ENCODE peak calls at places on chromosomes 3 and 15, in seven cellular contexts. D is uterus, I is dorsolateral prefrontal cortex, F is heart left ventricle, E is omental fat pad, X is Calu3, O is ovary. V is an unnamed sample.

GRCh38 chr3:134796313-134797079 is 1.4 kb downstream of the EPHB1 start:
- DNase-seq in D (no peak), I (peak; percentile 29), F (no peak), E (no peak), X (no peak), O (no peak), V (no peak)

GRCh38 chr15:45641374-45641778 is 6.5 kb downstream of the SQOR start:
- DNase-seq in D (peak; percentile 33), I (no peak), F (no peak), E (no peak), X (peak; percentile 53), O (no peak), V (peak; percentile 98)

GRCh38 chr15:43153269-43153668 is 19.9 kb downstream of the TMEM62 start:
- DNase-seq in D (no peak), I (no peak), F (no peak), E (no peak), X (no peak), O (no peak), V (no peak)

GRCh38 chr3:70064194-70064787 is 64.8 kb downstream of the SAMMSON start:
- DNase-seq in D (no peak), I (peak; percentile 20), F (no peak), E (no peak), X (peak; percentile 42), O (no peak), V (no peak)

GRCh38 chr3:14410501-14411165 is 8.2 kb downstream of the SLC6A6 start:
- DNase-seq in D (no peak), I (no peak), F (no peak), E (no peak), X (peak; percentile 62), O (no peak), V (peak; percentile 88)

GRCh38 chr3:54146383-54147239 is 24.3 kb downstream of the CACNA2D3 start:
- DNase-seq in D (no peak), I (peak; percentile 66), F (peak; percentile 79), E (no peak), X (peak; percentile 63), O (peak; percentile 11), V (no peak)

GRCh38 chr3:12545473-12545791 is at the start of gene MKRN2OS:
- DNase-seq in D (no peak), I (no peak), F (no peak), E (no peak), X (peak; percentile 78), O (no peak), V (no peak)

GRCh38 chr3:71859128-71859519 is 74.2 kb upstream of the PROK2 start:
- DNase-seq in D (no peak), I (no peak), F (no peak), E (no peak), X (peak; percentile 24), O (no peak), V (peak; percentile 26)

GRCh38 chr3:141366285-141367037 is 1.8 kb upstream of the ZBTB38 start:
- DNase-seq in D (peak; percentile 34), I (no peak), F (no peak), E (no peak), X (peak; percentile 46), O (peak; percentile 38), V (peak; percentile 64)

GRCh38 chr15:60510006-60510405 is 31.1 kb upstream of the ICE2 start:
- DNase-seq in D (no peak), I (no peak), F (no peak), E (no peak), X (no peak), O (no peak), V (no peak)

GRCh38 chr15:66101715-66102395 is 151.7 kb downstream of the MEGF11 start:
- DNase-seq in D (no peak), I (no peak), F (no peak), E (no peak), X (no peak), O (no peak), V (no peak)

GRCh38 chr3:123328851-123329635 is 119.8 kb downstream of the ADCY5 start:
- DNase-seq in D (peak; percentile 82), I (peak; percentile 85), F (peak; percentile 86), E (peak; percentile 90), X (peak; percentile 85), O (peak; percentile 72), V (no peak)

GRCh38 chr15:33156021-33156420 is 38.5 kb downstream of the FMN1 start:
- DNase-seq in D (no peak), I (no peak), F (no peak), E (no peak), X (no peak), O (no peak), V (no peak)

GRCh38 chr3:128491071-128491899 is 1.7 kb downstream of the GATA2 start:
- DNase-seq in D (peak; percentile 33), I (no peak), F (no peak), E (peak; percentile 13), X (no peak), O (no peak), V (no peak)

DNA sequence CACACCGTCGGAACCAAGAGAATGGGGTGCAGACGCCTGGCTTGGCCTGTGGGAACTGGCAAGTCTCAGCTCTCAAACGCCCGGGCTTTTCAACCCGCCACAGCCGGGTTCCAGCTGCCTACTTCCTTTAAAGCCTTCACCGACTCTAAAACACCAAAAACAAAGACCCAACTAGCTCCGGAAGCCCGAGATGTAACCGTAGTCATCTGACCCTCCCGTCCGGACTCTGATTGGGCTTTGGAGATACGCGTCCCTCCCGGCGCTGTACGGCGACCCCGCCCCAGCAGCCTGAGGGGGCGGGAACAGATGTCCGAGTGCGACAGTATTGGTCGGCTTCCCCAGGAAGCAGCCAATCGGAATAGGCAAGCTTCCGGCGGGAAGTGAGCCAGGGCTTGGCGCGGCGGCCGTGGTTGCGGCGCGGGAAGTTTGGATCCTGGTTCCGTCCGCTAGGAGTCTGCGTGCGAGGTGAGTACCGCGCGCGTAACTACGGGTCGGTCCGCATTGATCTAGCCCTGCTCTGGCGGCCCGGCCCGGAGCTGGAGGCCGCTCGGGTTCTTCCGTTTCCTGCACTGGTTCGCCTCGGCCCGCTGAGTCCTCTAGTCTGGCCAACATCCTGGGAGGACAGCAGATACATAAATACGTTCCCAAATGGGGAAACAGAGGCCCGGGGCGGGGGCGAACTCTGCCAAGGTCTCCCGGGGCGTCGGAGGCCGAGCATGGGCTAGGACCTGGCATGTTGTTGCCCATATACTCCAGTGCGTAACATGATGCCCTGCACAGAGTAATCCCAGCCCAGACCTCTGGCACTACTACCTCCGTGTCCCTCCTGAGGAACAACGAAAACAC is at the start of gene BLM:
- DNase-seq in D (peak; percentile 96), I (peak; percentile 97), F (peak; percentile 96), E (peak; percentile 78), X (peak; percentile 96), O (peak; percentile 94), V (peak; percentile 68)
- TF ChIP-seq CTCF in D (peak; percentile 65), I (peak; percentile 52), F (no peak), E (no peak), X (peak; percentile 20), O (peak; percentile 73), V (peak; percentile 25)

GRCh38 chr15:63056843-63057242 is 14.3 kb downstream of the TPM1 start:
- DNase-seq in D (peak; percentile 74), I (peak; percentile 84), F (peak; percentile 71), E (no peak), X (no peak), O (peak; percentile 84), V (no peak)
- TF ChIP-seq CTCF in D (no peak), I (no peak), F (no peak), E (no peak), X (no peak), O (no peak), V (peak; percentile 16)

GRCh38 chr3:52055537-52056351 is 627 bp downstream of the DUSP7 start:
- DNase-seq in D (peak; percentile 53), I (no peak), F (no peak), E (no peak), X (peak; percentile 55), O (no peak), V (no peak)

GRCh38 chr3:52054689-52055511 is 1.5 kb downstream of the DUSP7 start:
- DNase-seq in D (peak; percentile 40), I (no peak), F (no peak), E (no peak), X (no peak), O (no peak), V (no peak)

GRCh38 chr3:52051444-52051843 is 4.9 kb downstream of the DUSP7 start:
- DNase-seq in D (no peak), I (no peak), F (no peak), E (no peak), X (no peak), O (no peak), V (no peak)

GRCh38 chr3:52052831-52053306 is 3.5 kb downstream of the DUSP7 start:
- DNase-seq in D (peak; percentile 76), I (peak; percentile 89), F (peak; percentile 93), E (peak; percentile 52), X (no peak), O (peak; percentile 73), V (no peak)

DNA sequence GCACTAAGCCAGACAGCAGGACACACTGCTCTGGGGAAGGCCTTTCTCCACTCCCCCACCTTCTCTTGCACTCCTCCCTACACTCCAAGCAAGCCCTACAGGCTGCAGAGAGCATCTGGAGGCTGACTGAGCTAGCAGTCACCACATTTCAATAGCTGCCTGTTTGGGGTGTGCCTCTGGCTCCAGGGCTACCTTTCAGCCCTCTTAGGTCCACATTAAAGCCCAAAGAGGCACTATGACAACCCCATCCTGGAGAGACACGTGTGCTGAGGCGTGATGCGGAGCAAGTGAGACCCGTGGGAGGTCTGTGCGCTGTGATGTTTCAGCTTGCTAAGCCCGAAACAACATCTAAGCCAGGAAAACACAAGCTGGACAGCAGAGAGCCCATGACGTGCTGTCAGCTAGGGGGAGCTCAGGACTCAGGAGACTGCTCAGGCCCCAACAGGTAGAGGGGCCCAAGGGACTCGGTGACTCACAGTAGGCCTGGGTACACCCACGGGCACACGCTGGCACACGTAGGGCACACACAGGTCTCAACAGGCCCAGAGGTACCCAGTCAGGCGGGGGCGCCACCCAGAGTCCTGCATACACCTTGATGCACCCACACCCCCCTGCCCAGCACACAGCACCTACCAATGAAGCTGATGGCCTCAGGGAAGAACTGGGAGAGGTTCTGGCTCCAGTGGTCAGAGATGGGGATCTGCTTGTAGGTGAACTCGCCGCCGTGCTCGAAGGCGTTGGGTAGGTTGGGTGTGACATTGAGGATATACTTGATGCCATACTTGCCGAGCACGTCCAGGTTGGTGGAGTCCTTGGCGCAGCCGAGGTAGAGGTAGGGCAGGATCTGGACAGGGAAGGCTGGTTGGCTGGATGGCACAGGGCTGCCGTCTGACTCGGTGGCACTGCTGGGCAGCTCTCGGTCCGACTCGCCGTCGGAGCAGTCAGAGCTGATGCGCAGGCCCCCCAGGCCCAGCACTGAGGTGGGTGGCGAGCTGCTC is 2.8 kb downstream of the DUSP7 start:
- DNase-seq in D (peak; percentile 55), I (peak; percentile 69), F (no peak), E (no peak), X (no peak), O (peak; percentile 44), V (no peak)
- TF ChIP-seq CTCF in D (peak; percentile 41), I (peak; percentile 41), F (peak; percentile 10), E (no peak), X (no peak), O (no peak), V (peak; percentile 61)

GRCh38 chr3:152076148-152076547 is 192.6 kb upstream of the MBNL1 start:
- DNase-seq in D (no peak), I (no peak), F (no peak), E (no peak), X (no peak), O (no peak), V (no peak)

GRCh38 chr3:152071924-152072323 is 196.8 kb upstream of the MBNL1 start:
- DNase-seq in D (no peak), I (no peak), F (no peak), E (no peak), X (peak; percentile 11), O (no peak), V (peak; percentile 10)

GRCh38 chr3:152071315-152071714 is 197.4 kb upstream of the MBNL1 start:
- DNase-seq in D (no peak), I (no peak), F (no peak), E (no peak), X (no peak), O (no peak), V (no peak)

GRCh38 chr3:152069871-152070270 is 196.4 kb downstream of the SUCNR1 start:
- DNase-seq in D (no peak), I (no peak), F (no peak), E (no peak), X (no peak), O (no peak), V (no peak)

GRCh38 chr3:152073267-152073666 is 195.5 kb upstream of the MBNL1 start:
- DNase-seq in D (no peak), I (no peak), F (no peak), E (no peak), X (no peak), O (no peak), V (no peak)
- TF ChIP-seq CTCF in D (peak; percentile 33), I (no peak), F (no peak), E (no peak), X (no peak), O (no peak), V (peak; percentile 30)